ENCODE peak calls at places on chromosomes 16 and 17, in seven cellular contexts. F is NCI-H1436; W is activated T-cell treated with anti-CD3 and anti-CD28 coated beads, Interleukin-2, amount 50 U/mL, for 24 hours; V is CD8-positive, alpha-beta memory T cell; D is cardiac muscle cell; Z is OCI-M1; E is neuronal stem cell. N is an unnamed sample.

GRCh38 chr17:15436399-15437369 is 30.7 kb downstream of the CDRT4 start:
- DNase-seq in E (no peak), V (peak), Z (peak), F (no peak), D (no peak), W (no peak), N (no peak)

GRCh38 chr16:77993111-77993571 is 29.2 kb upstream of the CLEC3A start:
- DNase-seq in W (no peak), V (no peak), D (no peak), F (no peak), Z (no peak), E (no peak), N (no peak)

GRCh38 chr16:89190150-89190958 is 10.0 kb downstream of the SLC22A31 start:
- DNase-seq in W (no peak), D (no peak), E (no peak), F (no peak), V (no peak), Z (no peak), N (no peak)

GRCh38 chr16:28096974-28097373 is 33.5 kb upstream of the GSG1L start:
- DNase-seq in F (no peak), V (no peak), Z (no peak), W (no peak), E (no peak), D (no peak), N (no peak)

GRCh38 chr16:75483222-75483621 is 12.0 kb downstream of the CHST6 start:
- DNase-seq in W (no peak), Z (no peak), E (no peak), V (no peak), F (no peak), D (no peak), N (no peak)

GRCh38 chr17:7915611-7916382 is at the start of gene RNF227:
- DNase-seq in V (peak), E (peak), W (peak), D (peak), F (peak), Z (peak), N (peak)

GRCh38 chr16:89167425-89167941 is 4.1 kb upstream of the CDH15 start:
- DNase-seq in D (peak), W (peak), Z (peak), E (peak), V (peak), F (peak), N (no peak)

GRCh38 chr16:27428035-27428785 is 26.2 kb downstream of the IL21R start:
- DNase-seq in F (no peak), Z (no peak), E (no peak), D (no peak), V (no peak), W (peak), N (no peak)

GRCh38 chr16:66483689-66484452 is 56.8 kb downstream of the BEAN1 start:
- DNase-seq in E (peak), Z (peak), W (peak), D (peak), V (peak), F (peak), N (no peak)

GRCh38 chr16:71467810-71468209 is 5.8 kb upstream of the ZNF23 start:
- DNase-seq in D (peak), E (peak), F (no peak), W (peak), V (peak), Z (peak), N (no peak)

GRCh38 chr17:48219605-48220004 is 112.0 kb downstream of the SNX11 start:
- DNase-seq in D (peak), Z (peak), V (no peak), E (no peak), F (no peak), W (no peak), N (no peak)

GRCh38 chr16:27902551-27902950 is 161.0 kb downstream of the GSG1L start:
- DNase-seq in D (no peak), V (no peak), E (no peak), Z (no peak), F (no peak), W (no peak), N (no peak)

GRCh38 chr16:2954647-2955381 is 9.3 kb upstream of the KREMEN2 start:
- DNase-seq in E (no peak), D (no peak), F (no peak), V (no peak), W (no peak), Z (no peak), N (no peak)